ENCODE peak calls at places on chromosomes 7 and 10, in nine cellular contexts. L, X, I, V, G, N, M, K and C are unnamed samples.

GRCh38 chr7:11374629-11375028 is 401.0 kb downstream of the PHF14 start:
- DNase-seq in L (peak), X (no peak), I (no peak), V (no peak), G (no peak), N (no peak), M (no peak), K (no peak), C (no peak)

GRCh38 chr7:17275749-17276671 is 22.4 kb upstream of the AHR start:
- DNase-seq in L (no peak), X (no peak), I (peak), V (peak), G (no peak), N (no peak), M (no peak), K (no peak), C (no peak)

GRCh38 chr7:128045766-128046165 is 14.5 kb upstream of the LRRC4 start:
- DNase-seq in L (no peak), X (no peak), I (no peak), V (no peak), G (no peak), N (no peak), M (no peak), K (no peak), C (no peak)

GRCh38 chr10:6279540-6280267 is 77.0 kb downstream of the PFKFB3 start:
- DNase-seq in L (no peak), X (no peak), I (no peak), V (peak), G (no peak), N (peak), M (no peak), K (peak), C (no peak)

GRCh38 chr10:490891-491571 is 198.4 kb downstream of the DIP2C start:
- DNase-seq in L (no peak), X (no peak), I (no peak), V (no peak), G (no peak), N (no peak), M (no peak), K (no peak), C (no peak)

GRCh38 chr10:7438196-7438986 is 27.6 kb upstream of the SFMBT2 start:
- DNase-seq in L (no peak), X (no peak), I (no peak), V (no peak), G (no peak), N (no peak), M (peak), K (no peak), C (no peak)

GRCh38 chr10:1287493-1288480 is 231.6 kb downstream of the WDR37 start:
- DNase-seq in L (no peak), X (peak), I (no peak), V (no peak), G (no peak), N (no peak), M (no peak), K (no peak), C (no peak)

GRCh38 chr10:12214763-12215218 is 18.8 kb downstream of the CDC123 start:
- DNase-seq in L (peak), X (peak), I (peak), V (peak), G (peak), N (no peak), M (peak), K (peak), C (no peak)

GRCh38 chr7:20785211-20786048 is 1.3 kb downstream of the SP8 start:
- DNase-seq in L (no peak), X (peak), I (peak), V (no peak), G (no peak), N (no peak), M (peak), K (peak), C (peak)

GRCh38 chr7:107446988-107447387 is 22.9 kb upstream of the GPR22 start:
- DNase-seq in L (no peak), X (no peak), I (no peak), V (peak), G (no peak), N (no peak), M (no peak), K (no peak), C (no peak)

GRCh38 chr10:11403116-11403515 is 208.3 kb downstream of the USP6NL start:
- DNase-seq in L (peak), X (no peak), I (no peak), V (no peak), G (peak), N (no peak), M (no peak), K (no peak), C (peak)

GRCh38 chr10:123157210-123157609 is 3.0 kb downstream of the BUB3 start:
- DNase-seq in L (no peak), X (no peak), I (no peak), V (no peak), G (no peak), N (no peak), M (no peak), K (no peak), C (no peak)

GRCh38 chr7:73470208-73470607 is 36.6 kb downstream of the FZD9 start:
- DNase-seq in L (no peak), X (no peak), I (no peak), V (no peak), G (no peak), N (no peak), M (no peak), K (no peak), C (no peak)

GRCh38 chr10:75743231-75743864 is 311.9 kb downstream of the LRMDA start:
- DNase-seq in L (no peak), X (no peak), I (no peak), V (no peak), G (no peak), N (no peak), M (no peak), K (no peak), C (no peak)

GRCh38 chr10:7409732-7410168 is 1.1 kb downstream of the SFMBT2 start:
- DNase-seq in L (no peak), X (no peak), I (peak), V (peak), G (peak), N (no peak), M (no peak), K (no peak), C (no peak)